ENCODE peak calls at places on chromosomes 3 and 15, in four cellular contexts. Z, S, C and H are unnamed samples.

GRCh38 chr3:99965077-99965476 is 147.4 kb downstream of the CMSS1 start:
- DNase-seq in S (no peak), Z (peak), C (no peak), H (no peak)

GRCh38 chr15:59360896-59361295 is 11.8 kb downstream of the MYO1E start:
- DNase-seq in Z (no peak), C (no peak), S (no peak), H (no peak)

GRCh38 chr3:12954891-12955650 is 113.7 kb upstream of the RPL32 start:
- DNase-seq in Z (peak), C (peak), S (peak), H (peak)

GRCh38 chr3:57003676-57004075 is 56.8 kb upstream of the SPATA12 start:
- DNase-seq in Z (no peak), S (no peak), C (no peak), H (no peak)

GRCh38 chr3:25532763-25533162 is 104.7 kb downstream of the RARB start:
- DNase-seq in C (no peak), S (no peak), Z (peak), H (no peak)

GRCh38 chr3:46849098-46849631 is 14.1 kb downstream of the MYL3 start:
- DNase-seq in Z (peak), S (no peak), C (no peak), H (peak)

GRCh38 chr3:62601238-62601856 is 228.0 kb upstream of the FEZF2 start:
- DNase-seq in C (no peak), S (no peak), Z (no peak), H (no peak)

GRCh38 chr3:52005571-52005986 is 9.9 kb upstream of the RPL29 start:
- DNase-seq in S (peak), C (no peak), Z (peak), H (no peak)

GRCh38 chr15:90667063-90667754 is 49.9 kb upstream of the BLM start:
- DNase-seq in C (no peak), S (no peak), Z (no peak), H (no peak)

GRCh38 chr3:197417451-197417850 is 119.0 kb upstream of the DLG1 start:
- DNase-seq in C (no peak), Z (no peak), S (no peak), H (no peak)

GRCh38 chr15:62337934-62338333 is 172.8 kb upstream of the C2CD4B start:
- DNase-seq in Z (no peak), S (no peak), C (no peak), H (no peak)

GRCh38 chr3:154050216-154050615 is 71.0 kb upstream of the ARHGEF26 start:
- DNase-seq in C (no peak), Z (no peak), S (no peak), H (no peak)

GRCh38 chr3:62041681-62042080 is 331.7 kb downstream of the FEZF2 start:
- DNase-seq in Z (no peak), C (no peak), S (no peak), H (no peak)

GRCh38 chr3:64824281-64824980 is 136.6 kb upstream of the ADAMTS9 start:
- DNase-seq in S (no peak), C (no peak), Z (no peak), H (no peak)

GRCh38 chr3:136772709-136773108 is 20.5 kb upstream of the STAG1 start:
- DNase-seq in S (no peak), Z (no peak), C (no peak), H (no peak)

GRCh38 chr3:154252759-154253638 is 71.3 kb downstream of the DHX36 start:
- DNase-seq in S (peak), Z (peak), C (peak), H (peak)

GRCh38 chr3:156643729-156644389 is 30.5 kb upstream of the TIPARP start:
- DNase-seq in Z (no peak), S (no peak), C (no peak), H (no peak)

GRCh38 chr15:74387988-74388955 is 20.8 kb upstream of the CYP11A1 start:
- DNase-seq in Z (no peak), S (no peak), C (no peak), H (no peak)

GRCh38 chr3:173747427-173747826 is 349.9 kb downstream of the NLGN1 start:
- DNase-seq in C (no peak), S (no peak), Z (no peak), H (no peak)

GRCh38 chr3:196632033-196632751 is 7.3 kb upstream of the NRROS start:
- DNase-seq in Z (peak), C (peak), S (peak), H (peak)

GRCh38 chr15:68930268-68931022 is at the start of gene SPESP1:
- DNase-seq in Z (peak), S (peak), C (peak), H (peak)

GRCh38 chr3:121998588-121999473 is 23.2 kb downstream of the ILDR1 start:
- DNase-seq in S (no peak), C (no peak), Z (no peak), H (no peak)

GRCh38 chr3:58088501-58088900 is 80.3 kb downstream of the FLNB start:
- DNase-seq in C (no peak), Z (no peak), S (no peak), H (no peak)

GRCh38 chr15:56943398-56943797 is 25.0 kb downstream of the TCF12 start:
- DNase-seq in Z (no peak), C (no peak), S (no peak), H (no peak)

GRCh38 chr3:62732183-62732904 is 142.9 kb downstream of the CADPS start:
- DNase-seq in S (no peak), C (no peak), Z (no peak), H (no peak)

GRCh38 chr3:148791955-148792354 is 35.7 kb upstream of the CPB1 start:
- DNase-seq in Z (no peak), C (no peak), S (no peak), H (no peak)

GRCh38 chr3:31043184-31043819 is 148.8 kb upstream of the GADL1 start:
- DNase-seq in C (no peak), Z (no peak), S (no peak), H (no peak)

GRCh38 chr3:18389108-18389733 is 35.9 kb downstream of the SATB1 start:
- DNase-seq in S (no peak), Z (peak), C (no peak), H (no peak)

GRCh38 chr3:194255252-194256039 is 95.7 kb downstream of the CPN2 start:
- DNase-seq in Z (peak), S (peak), C (peak), H (peak)

GRCh38 chr3:114586119-114586518 is 292.3 kb downstream of the TIGIT start:
- DNase-seq in C (no peak), Z (no peak), S (no peak), H (no peak)

GRCh38 chr3:171190668-171191067 is 164.1 kb upstream of the SLC2A2 start:
- DNase-seq in Z (no peak), S (no peak), C (no peak), H (no peak)

GRCh38 chr15:99594916-99595315 is 29.1 kb downstream of the MEF2A start:
- DNase-seq in S (no peak), C (no peak), Z (no peak), H (no peak)

DNA sequence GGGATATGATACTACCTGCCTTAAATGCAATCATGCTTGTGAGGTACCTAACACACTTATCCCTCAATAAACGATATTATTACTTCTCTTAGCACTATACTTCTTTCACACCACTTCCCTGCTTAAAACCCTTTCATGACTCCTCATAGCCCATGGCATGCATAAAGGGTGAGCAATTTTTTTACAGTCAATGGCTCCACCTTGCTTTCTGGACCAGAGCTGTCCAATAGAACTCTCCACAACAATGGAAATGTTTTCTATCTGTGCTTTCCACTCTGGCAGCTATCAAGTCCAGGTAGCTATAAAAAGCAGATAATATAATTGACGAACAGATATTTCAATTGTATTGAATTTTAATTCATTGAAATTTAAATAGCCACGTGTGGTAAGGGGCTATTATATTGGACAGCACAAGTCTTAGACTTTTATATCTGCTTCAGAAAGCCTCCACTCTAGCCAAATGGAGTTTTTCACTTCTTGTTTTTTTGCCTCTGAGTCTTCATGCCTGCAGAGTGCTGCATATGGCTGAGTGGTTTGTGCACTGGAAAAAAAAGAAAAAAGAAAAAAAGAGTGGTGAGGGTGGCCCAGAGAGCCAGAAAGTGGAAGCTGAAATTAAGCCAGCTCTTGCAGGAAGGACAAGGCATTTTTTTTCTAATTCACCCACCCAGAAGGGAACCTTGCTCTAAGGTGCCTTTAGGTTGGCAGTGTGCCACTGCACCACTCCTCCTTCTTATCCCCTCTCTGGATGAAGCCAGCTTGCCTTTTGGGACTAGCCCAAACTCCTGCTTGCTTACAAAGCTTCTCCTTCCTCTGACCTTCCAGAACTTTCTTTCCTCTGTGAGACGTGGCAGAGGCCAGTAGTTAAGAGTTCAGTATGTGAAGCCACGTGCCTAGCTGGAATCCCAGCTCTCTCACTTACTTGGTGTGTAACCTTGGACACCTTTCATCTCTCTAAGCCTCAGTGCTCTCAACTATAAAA is 239.0 kb upstream of the LRTM1 start:
- DNase-seq in C (no peak), Z (no peak), S (no peak), H (no peak)
- TF ChIP-seq CTCF in C (no peak), Z (no peak), S (no peak), H (no peak)

GRCh38 chr15:78751602-78751979 is 59.7 kb downstream of the ADAMTS7 start:
- DNase-seq in S (no peak), Z (no peak), C (peak), H (no peak)

GRCh38 chr15:78752492-78753358 is 58.5 kb downstream of the ADAMTS7 start:
- DNase-seq in S (no peak), C (peak), Z (no peak), H (no peak)

GRCh38 chr15:78749831-78750230 is 61.4 kb downstream of the ADAMTS7 start:
- DNase-seq in Z (no peak), C (peak), S (no peak), H (peak)

DNA sequence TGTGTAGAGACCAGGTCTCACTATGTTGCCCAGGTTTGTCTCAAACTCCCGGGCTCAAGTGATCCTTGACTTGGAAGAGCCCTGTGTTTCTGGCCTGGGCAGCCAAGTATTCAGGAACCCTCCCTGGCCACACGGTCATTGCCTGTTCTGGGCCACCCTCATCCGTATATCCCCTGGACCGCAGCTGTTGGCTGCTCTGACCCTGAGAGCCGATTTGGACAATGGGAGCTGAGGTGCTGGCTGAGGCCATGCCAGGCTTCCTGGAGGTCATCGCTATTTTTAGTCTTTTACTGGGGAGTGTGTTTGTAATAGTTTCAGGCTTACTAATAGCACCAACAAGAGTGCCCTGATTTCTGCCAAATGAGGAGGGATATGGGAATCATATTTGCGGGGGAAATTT is 60.7 kb downstream of the ADAMTS7 start:
- DNase-seq in C (peak), Z (peak), S (no peak), H (no peak)
- H3K4me3 ChIP-seq in C (peak), Z (no peak), S (peak), H (peak)

GRCh38 chr15:78004919-78005634 is 72.4 kb downstream of the TBC1D2B start:
- DNase-seq in S (peak), Z (peak), C (peak), H (peak)
- H3K27ac ChIP-seq in S (peak), Z (peak), C (peak), H (peak)

GRCh38 chr15:69954726-69955125 is 143.0 kb downstream of the TLE3 start:
- DNase-seq in S (no peak), C (no peak), Z (no peak), H (no peak)

GRCh38 chr15:69955240-69955894 is 142.3 kb downstream of the TLE3 start:
- DNase-seq in Z (no peak), S (no peak), C (no peak), H (no peak)

GRCh38 chr15:69953816-69954215 is 143.9 kb downstream of the TLE3 start:
- DNase-seq in Z (no peak), C (no peak), S (no peak), H (no peak)

GRCh38 chr15:69952210-69952555 is 145.5 kb downstream of the TLE3 start:
- DNase-seq in S (no peak), C (no peak), Z (no peak), H (no peak)

GRCh38 chr15:69951511-69952209 is 146.1 kb downstream of the TLE3 start:
- DNase-seq in C (no peak), Z (no peak), S (no peak), H (no peak)
- TF ChIP-seq CTCF in C (no peak), Z (no peak), S (no peak), H (no peak)

DNA sequence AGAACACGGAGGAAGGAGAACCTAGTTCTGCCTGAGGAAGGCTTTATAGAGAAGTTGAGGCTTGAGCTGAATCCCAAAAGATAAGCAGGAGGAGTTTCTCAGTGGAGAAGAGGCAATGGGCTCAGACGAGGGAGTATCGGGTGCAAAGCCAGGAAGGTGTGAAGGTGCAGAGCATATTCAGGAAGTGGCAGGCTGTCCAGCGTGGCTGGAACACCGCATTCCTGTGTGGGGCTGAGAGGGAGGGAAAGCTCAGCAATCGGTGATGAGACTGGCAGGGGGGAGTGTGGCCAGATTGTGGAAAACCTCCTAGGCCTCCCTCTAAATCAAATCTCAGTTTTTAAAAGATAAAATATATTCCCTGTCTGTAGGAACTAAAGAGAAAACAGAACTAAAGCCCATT is 63.0 kb downstream of the ARHGAP31 start:
- DNase-seq in C (no peak), S (no peak), Z (peak), H (no peak)
- H3K4me3 ChIP-seq in C (no peak), S (no peak), Z (no peak), H (no peak)

GRCh38 chr15:39921274-39921638 is 1.2 kb upstream of the GPR176 start:
- DNase-seq in C (no peak), Z (no peak), S (no peak), H (no peak)

GRCh38 chr15:39920510-39921273 is 626 bp upstream of the GPR176 start:
- DNase-seq in S (peak), C (peak), Z (peak), H (peak)

GRCh38 chr15:39918688-39919385 is 1.2 kb downstream of the GPR176 start:
- DNase-seq in C (no peak), S (no peak), Z (no peak), H (no peak)

GRCh38 chr15:39919740-39920509 is at the start of gene GPR176:
- DNase-seq in S (peak), Z (peak), C (peak), H (no peak)

DNA sequence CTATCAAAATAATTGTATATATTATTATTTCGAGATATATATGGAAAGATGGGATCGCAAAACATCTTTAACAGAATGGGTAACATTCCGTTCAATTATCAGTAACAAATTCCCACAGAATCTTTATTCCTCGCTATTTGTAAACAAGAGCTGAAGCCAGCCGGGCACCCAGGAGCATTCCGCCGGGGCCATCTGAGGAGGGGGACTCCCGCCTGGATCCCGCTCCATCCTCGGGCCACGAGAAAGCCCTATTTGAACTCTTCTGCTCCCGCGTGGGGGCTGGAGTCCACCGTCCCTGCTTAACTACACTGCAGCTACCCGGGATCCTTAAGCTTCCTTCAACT is 698 bp downstream of the GPR176 start:
- DNase-seq in C (no peak), S (no peak), Z (no peak), H (no peak)
- H3K27ac ChIP-seq in C (no peak), S (no peak), Z (no peak), H (peak)